ENCODE peak calls at places on chromosomes 13 and 19, in nine cellular contexts. E is osteoblast, O is right atrium auricular region, Z is fibroblast of lung, F is colonic mucosa, N is esophagus squamous epithelium, U is uterus, B is sigmoid colon, K is body of pancreas. Y is an unnamed sample.

GRCh38 chr19:11422163-11423068 is 3.3 kb upstream of the RGL3 start:
- DNase-seq in E (peak; percentile 92), O (peak; percentile 93), Z (peak; percentile 17), F (peak; percentile 90), N (peak; percentile 23), U (peak; percentile 55), B (peak; percentile 86), K (peak; percentile 80), Y (no peak)

GRCh38 chr19:38650911-38651584 is 3.6 kb downstream of the ACTN4 start:
- DNase-seq in E (peak; percentile 92), O (peak; percentile 78), Z (peak; percentile 93), F (no peak), N (no peak), U (peak; percentile 54), B (peak; percentile 81), K (no peak), Y (no peak)

GRCh38 chr19:10095622-10095947 is 6.9 kb downstream of the ANGPTL6 start:
- DNase-seq in E (no peak), O (no peak), Z (no peak), F (no peak), N (no peak), U (no peak), B (no peak), K (no peak), Y (no peak)

GRCh38 chr19:9757544-9758501 is 10.7 kb downstream of the ZNF846 start:
- DNase-seq in E (no peak), O (no peak), Z (peak; percentile 4), F (no peak), N (no peak), U (no peak), B (no peak), K (no peak), Y (no peak)

GRCh38 chr19:38836438-38837303 is 5.1 kb upstream of the ECH1 start:
- DNase-seq in E (peak; percentile 9), O (no peak), Z (no peak), F (no peak), N (no peak), U (no peak), B (no peak), K (no peak), Y (no peak)

GRCh38 chr13:102856603-102857002 is 10.8 kb downstream of the ERCC5 start:
- DNase-seq in E (no peak), O (no peak), Z (peak; percentile 68), F (peak; percentile 34), N (no peak), U (no peak), B (no peak), K (peak; percentile 33), Y (no peak)

GRCh38 chr13:28099396-28100148 is 804 bp downstream of the FLT3 start:
- DNase-seq in E (peak; percentile 62), O (no peak), Z (no peak), F (no peak), N (no peak), U (no peak), B (no peak), K (no peak), Y (no peak)

GRCh38 chr13:100789968-100790367 is 115.4 kb upstream of the TMTC4 start:
- DNase-seq in E (no peak), O (no peak), Z (peak; percentile 35), F (no peak), N (no peak), U (no peak), B (no peak), K (no peak), Y (no peak)

GRCh38 chr19:16017138-16017490 is 59.2 kb upstream of the TPM4 start:
- DNase-seq in E (peak; percentile 52), O (no peak), Z (no peak), F (no peak), N (no peak), U (no peak), B (no peak), K (no peak), Y (no peak)

GRCh38 chr13:83943530-83944279 is 61.4 kb upstream of the SLITRK1 start:
- DNase-seq in E (no peak), O (no peak), Z (no peak), F (no peak), N (no peak), U (no peak), B (no peak), K (peak; percentile 13), Y (no peak)

GRCh38 chr13:41639237-41639904 is 182.0 kb downstream of the RGCC start:
- DNase-seq in E (no peak), O (no peak), Z (no peak), F (no peak), N (no peak), U (no peak), B (no peak), K (no peak), Y (no peak)

GRCh38 chr19:28170066-28170465 is 1042.9 kb downstream of the UQCRFS1 start:
- DNase-seq in E (no peak), O (no peak), Z (no peak), F (no peak), N (no peak), U (no peak), B (no peak), K (no peak), Y (no peak)

GRCh38 chr13:101755228-101755887 is 302.9 kb downstream of the ITGBL1 start:
- DNase-seq in E (no peak), O (no peak), Z (peak; percentile 38), F (no peak), N (no peak), U (no peak), B (no peak), K (no peak), Y (no peak)

GRCh38 chr19:5281588-5281987 is 59.0 kb downstream of the PTPRS start:
- DNase-seq in E (peak; percentile 80), O (peak; percentile 92), Z (no peak), F (peak; percentile 28), N (no peak), U (peak; percentile 77), B (peak; percentile 92), K (peak; percentile 44), Y (no peak)

DNA sequence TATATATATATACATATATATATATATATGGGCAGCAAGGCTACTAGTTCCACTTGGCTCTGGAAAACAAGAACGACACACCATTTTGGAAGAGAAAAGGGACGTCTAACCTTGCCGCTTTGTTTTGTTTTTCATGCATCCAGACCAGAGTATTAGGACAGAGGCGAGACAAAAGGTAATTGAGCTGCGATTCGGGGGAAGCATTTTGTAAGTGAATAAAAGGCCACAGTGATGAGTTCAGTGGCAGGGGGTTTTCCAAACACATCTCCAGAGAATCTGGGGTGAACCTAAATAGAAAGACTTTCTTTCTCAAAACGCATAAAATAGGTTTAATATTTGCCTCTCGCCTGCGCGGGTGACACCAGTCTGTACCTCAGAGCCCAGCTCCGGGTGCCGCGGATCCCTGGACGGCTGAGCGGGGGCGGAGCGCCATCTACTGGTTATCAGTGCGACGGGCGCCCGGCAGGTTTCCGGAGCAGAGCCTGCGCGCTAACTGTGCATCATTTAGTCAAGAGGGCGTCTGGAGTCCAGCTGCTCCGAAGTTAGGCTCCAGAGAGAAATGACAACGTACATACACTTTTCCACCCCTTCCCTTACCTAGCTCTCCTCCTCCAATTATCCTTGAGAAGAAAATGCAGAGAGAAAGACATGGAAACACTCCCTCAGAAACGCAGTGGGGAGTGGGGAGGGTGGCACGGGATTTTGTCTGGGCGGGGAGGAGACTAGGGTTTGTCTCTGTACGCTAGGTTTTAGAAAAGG is 262.3 kb downstream of the TBC1D4 start:
- DNase-seq in E (peak; percentile 93), O (peak; percentile 77), Z (peak; percentile 59), F (peak; percentile 84), N (peak; percentile 11), U (peak; percentile 71), B (peak; percentile 87), K (peak; percentile 77), Y (no peak)
- H3K4me3 ChIP-seq in E (peak overlapping the region; percentile 67), O (no peak overlapping the region), Z (peak overlapping the region; percentile 41), F (peak overlapping the region; percentile 8), N (no peak overlapping the region), U (no peak overlapping the region), B (peak overlapping the region; percentile 23), K (no peak overlapping the region), Y (no peak overlapping the region)

DNA sequence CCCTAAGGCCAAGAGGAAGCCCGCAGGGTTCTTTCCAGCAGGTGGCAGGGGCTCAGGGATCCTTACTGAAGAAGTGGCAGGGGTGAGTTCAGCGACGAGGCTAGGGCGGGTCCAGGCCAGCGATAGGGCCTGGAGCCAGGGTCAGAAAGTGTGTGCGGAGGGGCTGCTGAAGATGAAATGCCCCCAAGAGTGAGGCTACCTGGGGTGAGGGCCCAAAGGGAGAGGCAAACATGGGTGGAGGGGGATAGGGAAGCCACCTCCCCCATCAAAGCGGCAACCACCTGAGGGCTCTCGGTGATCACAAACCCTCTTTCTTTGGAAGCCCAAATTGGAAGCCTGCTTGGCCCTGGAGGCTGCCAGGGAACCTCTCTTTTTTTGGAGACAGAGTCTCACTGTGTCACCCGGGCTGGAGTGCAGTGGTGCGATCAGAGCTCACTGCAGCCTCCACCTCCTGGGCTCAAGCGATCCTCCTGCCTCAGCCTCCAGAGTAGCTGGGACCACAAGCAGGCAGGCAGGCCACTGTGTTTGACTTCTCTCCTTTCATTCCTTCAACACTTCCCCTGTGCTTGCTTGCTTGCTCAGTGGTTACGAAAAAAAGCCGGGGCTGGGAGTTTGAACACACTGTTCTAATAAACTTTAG is 1.2 kb upstream of the ATP8B3 start:
- DNase-seq in E (no peak), O (no peak), Z (no peak), F (no peak), N (no peak), U (no peak), B (no peak), K (no peak), Y (no peak)
- TF ChIP-seq CTCF in E (no peak), O (no peak), Z (no peak), F (no peak), N (no peak), U (no peak), B (no peak), K (no peak), Y (no peak)

GRCh38 chr19:41911889-41912731 is 16.1 kb downstream of the ERFL start:
- DNase-seq in E (no peak), O (no peak), Z (no peak), F (no peak), N (no peak), U (no peak), B (no peak), K (no peak), Y (no peak)
- H3K4me3 ChIP-seq in E (no peak overlapping the region), O (no peak overlapping the region), Z (no peak overlapping the region), F (no peak overlapping the region), N (no peak overlapping the region), U (no peak overlapping the region), B (no peak overlapping the region), K (no peak overlapping the region), Y (no peak overlapping the region)

GRCh38 chr19:48606463-48607358 is at the start of gene SPACA4:
- DNase-seq in E (peak; percentile 66), O (no peak), Z (no peak), F (no peak), N (no peak), U (no peak), B (no peak), K (no peak), Y (no peak)

GRCh38 chr19:48603001-48603400 is 3.5 kb upstream of the SPACA4 start:
- DNase-seq in E (peak; percentile 91), O (no peak), Z (no peak), F (no peak), N (no peak), U (no peak), B (no peak), K (no peak), Y (no peak)

GRCh38 chr19:48603449-48603848 is 3.1 kb upstream of the SPACA4 start:
- DNase-seq in E (no peak), O (no peak), Z (no peak), F (no peak), N (no peak), U (no peak), B (no peak), K (no peak), Y (no peak)

GRCh38 chr19:48600679-48601382 is 5.7 kb upstream of the SPACA4 start:
- DNase-seq in E (peak; percentile 50), O (no peak), Z (no peak), F (no peak), N (no peak), U (no peak), B (no peak), K (no peak), Y (no peak)

GRCh38 chr19:48603850-48604249 is 2.7 kb upstream of the SPACA4 start:
- DNase-seq in E (peak; percentile 39), O (no peak), Z (no peak), F (no peak), N (no peak), U (no peak), B (no peak), K (no peak), Y (no peak)
- TF ChIP-seq CTCF in E (no peak), O (no peak), Z (no peak), F (no peak), N (no peak), U (no peak), B (no peak), K (no peak), Y (no peak)

Y was measured in LNCaP clone FGC.